ENCODE peak calls at places on chromosomes 5 and 9, in six cellular contexts. O, P, K, S, F and D are unnamed samples.
A peak's percentile ranks its signal among the peaks of the same experiment; 100 is the strongest.

GRCh38 chr5:72293495-72294055 is 26.5 kb downstream of the MRPS27 start:
- DNase-seq in K (no peak), F (no peak), O (no peak), S (no peak), P (no peak), D (no peak)

GRCh38 chr5:174189638-174190037 is 144.1 kb downstream of the NSG2 start:
- DNase-seq in F (no peak), K (no peak), S (no peak), P (no peak), O (no peak), D (no peak)

GRCh38 chr5:146813346-146813745 is 65.2 kb downstream of the PPP2R2B start:
- DNase-seq in S (no peak), F (no peak), P (no peak), K (no peak), O (peak; percentile 31), D (no peak)

GRCh38 chr9:16627967-16628366 is 242.5 kb downstream of the BNC2 start:
- DNase-seq in O (no peak), F (no peak), S (no peak), P (peak; percentile 96), K (peak; percentile 92), D (no peak)

GRCh38 chr9:3824062-3824461 is 298.3 kb upstream of the RFX3 start:
- DNase-seq in F (no peak), P (no peak), K (no peak), O (no peak), S (no peak), D (no peak)

GRCh38 chr5:42943931-42944631 is 96.0 kb downstream of the ANXA2R start:
- DNase-seq in P (peak; percentile 11), O (peak; percentile 72), S (peak; percentile 31), F (peak; percentile 69), K (peak; percentile 18), D (peak; percentile 11)

GRCh38 chr9:70111042-70111602 is 67.5 kb downstream of the MAMDC2 start:
- DNase-seq in F (peak; percentile 85), K (peak; percentile 63), S (peak; percentile 93), O (peak; percentile 89), P (peak; percentile 81), D (peak; percentile 77)

GRCh38 chr5:15117691-15118090 is 246.1 kb upstream of the ANKH start:
- DNase-seq in O (no peak), S (no peak), F (no peak), K (no peak), P (no peak), D (no peak)

GRCh38 chr9:121369595-121370265 is at the start of gene STOM:
- DNase-seq in F (no peak), P (peak; percentile 83), S (no peak), O (no peak), K (peak; percentile 84), D (no peak)

GRCh38 chr5:65394078-65394477 is 87.6 kb downstream of the ADAMTS6 start:
- DNase-seq in O (no peak), F (no peak), S (no peak), P (peak; percentile 90), K (peak; percentile 83), D (no peak)

GRCh38 chr5:142794527-142794926 is 24.4 kb downstream of the ARHGAP26 start:
- DNase-seq in S (no peak), P (no peak), K (no peak), F (no peak), O (no peak), D (no peak)

GRCh38 chr9:83930881-83931280 is 9.6 kb upstream of the KIF27 start:
- DNase-seq in F (no peak), P (no peak), S (no peak), K (no peak), O (no peak), D (no peak)

GRCh38 chr9:35515766-35516165 is 25.9 kb downstream of the RUSC2 start:
- DNase-seq in S (peak; percentile 87), F (no peak), P (no peak), K (peak; percentile 40), O (no peak), D (no peak)

GRCh38 chr5:98454904-98455303 is 318.6 kb upstream of the RGMB start:
- DNase-seq in K (peak; percentile 83), F (no peak), S (peak; percentile 17), O (no peak), P (peak; percentile 97), D (no peak)

GRCh38 chr5:142520885-142521284 is 165.0 kb downstream of the FGF1 start:
- DNase-seq in K (peak; percentile 75), P (peak; percentile 78), O (no peak), F (no peak), S (no peak), D (no peak)

GRCh38 chr9:3931996-3932906 is 367.6 kb downstream of the GLIS3 start:
- DNase-seq in P (peak; percentile 43), O (no peak), S (no peak), F (no peak), K (peak; percentile 44), D (no peak)

GRCh38 chr5:120372899-120373298 is 91.2 kb upstream of the PRR16 start:
- DNase-seq in F (no peak), O (no peak), K (peak; percentile 88), P (no peak), S (no peak), D (no peak)

GRCh38 chr5:128885649-128886255 is 79.5 kb upstream of the SLC27A6 start:
- DNase-seq in P (no peak), F (no peak), S (peak; percentile 5), O (no peak), K (no peak), D (no peak)

GRCh38 chr9:120767451-120767850 is 25.8 kb downstream of the FBXW2 start:
- DNase-seq in F (no peak), P (no peak), K (no peak), O (no peak), S (peak; percentile 67), D (no peak)

GRCh38 chr5:178058321-178059012 is 54.9 kb upstream of the N4BP3 start:
- DNase-seq in S (no peak), O (no peak), F (no peak), P (no peak), K (no peak), D (no peak)

GRCh38 chr5:38187532-38187931 is 70.8 kb upstream of the EGFLAM start:
- DNase-seq in S (no peak), O (no peak), P (no peak), K (no peak), F (no peak), D (no peak)

GRCh38 chr5:113255105-113255504 is 179.7 kb downstream of the TSSK1B start:
- DNase-seq in K (peak; percentile 72), O (no peak), P (no peak), F (no peak), S (no peak), D (no peak)

GRCh38 chr9:134476256-134476941 is 150.1 kb downstream of the RXRA start:
- DNase-seq in S (no peak), O (no peak), F (no peak), P (no peak), K (no peak), D (no peak)

GRCh38 chr9:134474058-134474370 is 147.8 kb downstream of the RXRA start:
- DNase-seq in K (peak; percentile 40), O (no peak), F (no peak), S (no peak), P (peak; percentile 54), D (no peak)

GRCh38 chr9:134473353-134474057 is 147.2 kb downstream of the RXRA start:
- DNase-seq in S (no peak), F (no peak), P (no peak), K (no peak), O (no peak), D (no peak)

GRCh38 chr9:134474656-134475050 is 148.4 kb downstream of the RXRA start:
- DNase-seq in P (no peak), F (no peak), S (no peak), O (no peak), K (no peak), D (no peak)

DNA sequence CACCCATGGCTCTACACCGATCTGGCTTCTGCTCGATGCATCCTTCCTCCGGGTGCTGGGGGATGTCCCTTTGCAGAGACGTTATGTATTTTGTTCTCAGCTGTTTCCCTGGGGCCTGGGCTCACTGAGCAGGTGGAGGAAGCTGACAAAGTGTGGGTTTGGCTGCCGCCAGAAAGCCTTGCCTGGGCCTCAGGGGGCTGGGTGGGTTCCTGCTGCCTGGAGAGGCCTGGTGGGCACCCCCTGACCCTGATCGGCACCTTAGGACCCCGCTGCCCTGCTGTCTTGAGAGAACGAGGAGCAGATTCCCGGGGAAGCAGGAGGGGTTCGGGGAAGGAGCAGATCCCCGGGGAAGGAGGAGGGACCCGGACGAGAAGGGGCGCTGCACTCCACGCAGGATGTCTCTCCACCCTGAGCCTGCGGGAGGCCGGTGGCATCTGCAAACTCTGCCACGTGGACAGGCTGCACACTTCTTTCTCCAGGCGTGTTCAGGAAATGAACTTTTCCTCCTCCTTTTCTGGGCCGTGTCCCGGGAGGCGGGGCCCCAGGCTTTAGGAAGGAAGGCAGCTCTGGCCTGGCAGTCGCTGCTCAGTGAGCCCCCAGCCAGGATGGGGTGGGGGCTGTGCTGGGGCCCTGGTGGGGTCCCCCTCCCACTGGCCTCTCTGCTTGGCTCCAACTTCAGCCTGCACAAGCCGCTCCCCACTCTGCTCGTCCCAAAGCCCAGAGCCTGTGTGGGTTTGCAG is 149.0 kb downstream of the RXRA start:
- DNase-seq in F (no peak), O (no peak), K (peak; percentile 80), S (no peak), P (peak; percentile 81), D (no peak)
- H4K91ac ChIP-seq in F (no peak overlapping the region), O (no peak overlapping the region), K (peak overlapping the region; percentile 98), S (no peak overlapping the region), P (peak overlapping the region; percentile 90), D (peak overlapping the region; percentile 79)

GRCh38 chr9:93060746-93061259 is 2.3 kb downstream of the SUSD3 start:
- DNase-seq in P (peak; percentile 41), S (no peak), F (no peak), K (no peak), O (no peak), D (no peak)
- H3K4me1 ChIP-seq in P (peaks cover 2% of the 10 kb centered on the region), S (peaks cover 5% of the 10 kb centered on the region), F (no peaks in the 10 kb centered on the region), K (peaks cover 14% of the 10 kb centered on the region), O (peaks cover 31% of the 10 kb centered on the region), D (peaks cover 3% of the 10 kb centered on the region)

GRCh38 chr9:98057095-98057799 is 715 bp downstream of the NANS start:
- DNase-seq in S (peak; percentile 51), P (peak; percentile 13), K (peak; percentile 50), F (no peak), O (no peak), D (no peak)
- H3K18ac ChIP-seq in S (peak overlapping the region; percentile 33), P (peak overlapping the region; percentile 46), K (peak overlapping the region; percentile 91), F (no peak overlapping the region), O (peak overlapping the region; percentile 78), D (peak overlapping the region; percentile 98)

DNA sequence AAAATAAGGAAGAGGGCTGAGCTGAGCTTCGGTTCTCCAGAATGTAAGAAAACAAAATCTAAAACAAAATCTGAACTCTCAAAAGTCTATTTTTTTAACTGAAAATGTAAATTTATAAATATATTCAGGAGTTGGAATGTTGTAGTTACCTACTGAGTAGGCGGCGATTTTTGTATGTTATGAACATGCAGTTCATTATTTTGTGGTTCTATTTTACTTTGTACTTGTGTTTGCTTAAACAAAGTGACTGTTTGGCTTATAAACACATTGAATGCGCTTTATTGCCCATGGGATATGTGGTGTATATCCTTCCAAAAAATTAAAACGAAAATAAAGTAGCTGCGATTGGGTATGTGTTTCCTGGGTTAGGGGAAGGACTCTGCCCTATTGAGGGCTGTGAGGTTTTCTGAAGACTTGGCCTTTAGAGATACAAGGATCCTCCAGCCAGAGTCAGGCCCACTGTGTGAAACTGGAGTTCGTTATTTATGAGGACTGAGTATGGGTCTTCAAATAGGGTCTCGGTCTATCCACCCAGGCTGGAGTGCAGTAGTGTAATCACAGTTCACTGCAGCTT is 3.8 kb downstream of the EGR1 start:
- DNase-seq in F (no peak), K (no peak), S (peak; percentile 69), O (no peak), P (peak; percentile 82), D (no peak)
- H4K91ac ChIP-seq in F (no peak overlapping the region), K (no peak overlapping the region), S (no peak overlapping the region), O (no peak overlapping the region), P (no peak overlapping the region), D (no peak overlapping the region)

GRCh38 chr9:110742741-110743371 is 74.3 kb downstream of the MUSK start:
- DNase-seq in P (peak; percentile 93), F (no peak), O (no peak), S (no peak), K (peak; percentile 53), D (peak; percentile 41)
- H3K4me1 ChIP-seq in P (peaks cover 14% of the 10 kb centered on the region), F (no peaks in the 10 kb centered on the region), O (peaks cover 2% of the 10 kb centered on the region), S (peaks cover 2% of the 10 kb centered on the region), K (peaks cover 7% of the 10 kb centered on the region), D (peaks cover 9% of the 10 kb centered on the region)